ENCODE peak calls at places on chromosome 12, in five cellular contexts. U is naive thymus-derived CD4-positive, alpha-beta T cell; K is HCT116; R is activated naive CD8-positive, alpha-beta T cell treated with anti-CD3 and anti-CD28 coated beads, Interleukin-2, amount 10 ng/mL, durations not matched to agents 7 days and 5 days; Q is PC-3. B is an unnamed sample.

GRCh38 chr12:70052476-70052875 is 190.8 kb upstream of the CNOT2 start:
- ATAC-seq in R (no peak), U (no peak), Q (no peak), K (no peak), B (no peak)

GRCh38 chr12:19945559-19946485 is 422.5 kb upstream of the PDE3A start:
- ATAC-seq in K (no peak), U (no peak), Q (no peak), R (no peak), B (no peak)

GRCh38 chr12:101039848-101040531 is 170.0 kb downstream of the SLC5A8 start:
- ATAC-seq in K (no peak), U (no peak), R (no peak), Q (no peak), B (no peak)

GRCh38 chr12:117049295-117049694 is 49.9 kb downstream of the TESC start:
- ATAC-seq in U (no peak), Q (no peak), R (no peak), K (no peak), B (no peak)

GRCh38 chr12:62744551-62744950 is 190.4 kb downstream of the PPM1H start:
- ATAC-seq in Q (peak; percentile 13), U (peak; percentile 87), K (peak; percentile 32), R (no peak), B (peak; percentile 12)

GRCh38 chr12:107992870-107993451 is 136.1 kb upstream of the WSCD2 start:
- ATAC-seq in U (peak; percentile 36), R (no peak), Q (peak; percentile 78), K (peak; percentile 99), B (peak; percentile 66)

GRCh38 chr12:120055231-120055630 is 61.3 kb downstream of the RAB35 start:
- ATAC-seq in R (no peak), Q (no peak), K (no peak), U (no peak), B (peak; percentile 86)

GRCh38 chr12:24280085-24280842 is 330.8 kb upstream of the SOX5 start:
- ATAC-seq in K (no peak), R (no peak), Q (no peak), U (no peak), B (no peak)

GRCh38 chr12:47349770-47350408 is 270.1 kb upstream of the AMIGO2 start:
- ATAC-seq in Q (no peak), K (no peak), R (peak; percentile 89), U (peak; percentile 62), B (no peak)

GRCh38 chr12:26803552-26803951 is 29.4 kb downstream of the ITPR2 start:
- ATAC-seq in U (no peak), K (no peak), Q (peak; percentile 75), R (no peak), B (peak; percentile 42)

GRCh38 chr12:63018273-63018672 is 83.3 kb upstream of the PPM1H start:
- ATAC-seq in R (no peak), K (no peak), Q (peak; percentile 71), U (no peak), B (no peak)

GRCh38 chr12:27999521-27999920 is 27.0 kb upstream of the PTHLH start:
- ATAC-seq in R (no peak), U (no peak), Q (peak; percentile 49), K (no peak), B (peak; percentile 96)

B was measured in esophagus mucosa.